ENCODE peak calls at places on chromosome 14, in ten cellular contexts. U is endodermal cell; Y is adrenal gland; P is CD8-positive, alpha-beta T cell; B is psoas muscle; V is CD4-positive, CD25-positive, alpha-beta regulatory T cell; Q is IMR-90; A is cardiac muscle cell; K is pancreas; F is heart left ventricle. M is an unnamed sample.

GRCh38 chr14:93113678-93114067 is 2.1 kb downstream of the ITPK1 start:
- DNase-seq in V (no peak), F (no peak), Q (no peak), Y (no peak), A (no peak), U (peak; percentile 69), K (no peak), P (no peak), B (no peak), M (no peak)

GRCh38 chr14:92760524-92760805 is 12.0 kb upstream of the LGMN start:
- DNase-seq in K (no peak), V (no peak), U (no peak), Y (no peak), Q (no peak), B (no peak), P (no peak), A (no peak), F (no peak), M (no peak)

GRCh38 chr14:85731198-85731597 is 201.3 kb downstream of the FLRT2 start:
- DNase-seq in F (peak; percentile 58), P (no peak), Y (no peak), A (peak; percentile 95), B (no peak), Q (peak; percentile 64), U (no peak), V (no peak), K (no peak), M (peak; percentile 11)

GRCh38 chr14:97077253-97077653 is 280.1 kb downstream of the VRK1 start:
- DNase-seq in Y (peak; percentile 50), V (peak; percentile 4), A (peak; percentile 5), P (no peak), F (peak; percentile 63), U (no peak), Q (no peak), K (peak; percentile 52), B (no peak), M (no peak)

GRCh38 chr14:101001311-101002069 is 98.0 kb upstream of the RTL1 start:
- DNase-seq in P (no peak), Y (no peak), K (no peak), U (no peak), B (no peak), Q (peak; percentile 89), V (no peak), F (no peak), A (peak; percentile 67), M (peak; percentile 29)

GRCh38 chr14:101737414-101738367 is 23.8 kb upstream of the PPP2R5C start:
- DNase-seq in B (no peak), V (peak; percentile 47), Y (no peak), F (no peak), A (no peak), U (no peak), Q (no peak), K (no peak), P (no peak), M (no peak)

GRCh38 chr14:20848316-20848954 is 42.8 kb upstream of the RNASE3 start:
- DNase-seq in B (no peak), Y (no peak), Q (peak; percentile 19), P (no peak), U (peak; percentile 52), K (no peak), F (no peak), V (no peak), A (peak; percentile 15), M (no peak)

GRCh38 chr14:62179367-62180018 is 417.3 kb downstream of the SNAPC1 start:
- DNase-seq in P (no peak), Y (peak; percentile 63), U (peak; percentile 87), Q (peak; percentile 91), A (peak; percentile 92), B (no peak), V (peak; percentile 43), K (peak; percentile 38), F (peak; percentile 35), M (peak; percentile 87)

DNA sequence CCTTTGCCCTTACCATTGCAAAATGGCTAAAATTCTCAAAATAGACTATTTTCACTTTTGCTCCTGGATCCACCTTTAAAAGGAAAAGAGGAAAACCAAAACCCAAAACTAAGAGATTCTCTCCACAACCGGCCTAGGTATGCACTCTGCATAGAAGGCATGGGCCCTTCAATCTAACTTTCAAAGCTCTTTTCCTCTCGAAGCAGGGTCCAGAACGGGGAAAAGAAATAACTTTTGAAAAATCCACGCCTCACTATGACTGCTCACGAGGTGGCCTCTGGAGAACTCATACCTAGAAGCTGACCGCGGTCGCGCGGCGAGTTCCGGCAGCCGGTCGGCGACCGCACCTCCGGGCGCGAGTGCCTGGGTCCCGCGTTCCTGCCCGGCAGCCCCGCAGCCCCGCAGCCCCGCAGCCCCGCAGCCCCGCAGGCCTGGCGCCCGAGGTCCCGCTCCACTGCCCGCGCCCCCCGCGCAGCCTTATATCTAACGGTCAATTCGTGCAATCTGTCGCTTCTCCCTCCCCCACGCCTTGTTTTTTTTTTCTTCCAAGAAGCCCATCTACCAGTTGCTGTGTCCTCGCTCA is 2.6 kb downstream of the OTX2 start:
- DNase-seq in A (no peak), P (no peak), F (no peak), Y (no peak), K (no peak), V (no peak), Q (no peak), B (no peak), U (peak; percentile 57), M (no peak)
- H3K9me3 ChIP-seq in A (no peaks in the 10 kb centered on the region), P (no peaks in the 10 kb centered on the region), F (no peaks in the 10 kb centered on the region), Y (no peaks in the 10 kb centered on the region), K (no peaks in the 10 kb centered on the region), V (peaks cover 1% of the 10 kb centered on the region), Q (peaks cover 20% of the 10 kb centered on the region), B (no peaks in the 10 kb centered on the region), U (no peaks in the 10 kb centered on the region), M (peaks cover 12% of the 10 kb centered on the region)

DNA sequence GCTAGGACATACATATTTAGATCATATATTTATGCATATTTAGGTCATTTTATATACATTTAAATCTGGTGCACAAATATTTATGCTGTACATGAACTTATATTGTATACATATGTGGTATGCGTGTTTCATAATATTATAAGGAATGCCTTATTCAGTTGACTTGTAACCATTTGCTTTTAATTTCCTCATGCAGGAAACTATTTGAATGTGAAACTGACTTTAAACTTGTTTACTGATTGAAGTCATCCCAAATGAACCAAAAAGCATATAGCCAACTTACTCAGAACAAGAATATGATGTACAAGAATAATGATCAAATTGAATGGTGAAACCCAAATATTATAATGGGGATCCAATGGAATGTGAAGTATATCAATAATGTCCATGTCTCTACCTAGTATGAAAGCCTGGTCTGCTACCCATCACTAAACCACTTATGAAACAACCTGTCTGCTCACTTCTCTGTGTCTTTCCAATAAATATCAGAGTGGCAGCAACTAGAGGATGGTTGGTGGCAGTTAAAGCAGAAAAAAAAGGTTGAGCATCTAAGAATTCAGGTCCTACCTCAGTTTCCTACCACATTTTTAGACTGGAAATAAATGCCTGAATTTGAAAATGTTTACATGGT is 38.3 kb downstream of the RPS6KA5 start:
- DNase-seq in V (no peak), Q (no peak), F (no peak), A (no peak), Y (no peak), K (no peak), P (no peak), U (no peak), B (no peak), M (no peak)
- H3K4me3 ChIP-seq in V (peak overlapping the region; percentile 82), Q (no peak overlapping the region), F (no peak overlapping the region), A (no peak overlapping the region), Y (no peak overlapping the region), K (no peak overlapping the region), P (peak overlapping the region; percentile 29), U (no peak overlapping the region), B (peak overlapping the region; percentile 49), M (no peak overlapping the region)

GRCh38 chr14:26395726-26396125 is 202.1 kb downstream of the NOVA1 start:
- DNase-seq in P (no peak), F (no peak), B (no peak), Q (no peak), K (no peak), A (no peak), U (no peak), Y (no peak), V (no peak), M (no peak)

GRCh38 chr14:26394114-26394855 is 203.5 kb downstream of the NOVA1 start:
- DNase-seq in U (peak; percentile 62), K (no peak), A (peak; percentile 61), Y (no peak), B (no peak), V (no peak), Q (peak; percentile 12), F (no peak), P (no peak), M (no peak)

GRCh38 chr14:26402126-26402525 is 195.7 kb downstream of the NOVA1 start:
- DNase-seq in K (no peak), Q (no peak), P (no peak), V (no peak), A (no peak), B (no peak), F (no peak), U (no peak), Y (no peak), M (no peak)

GRCh38 chr14:26401170-26401968 is 196.5 kb downstream of the NOVA1 start:
- DNase-seq in V (no peak), P (no peak), B (no peak), Y (no peak), K (no peak), U (no peak), Q (no peak), F (no peak), A (no peak), M (no peak)

DNA sequence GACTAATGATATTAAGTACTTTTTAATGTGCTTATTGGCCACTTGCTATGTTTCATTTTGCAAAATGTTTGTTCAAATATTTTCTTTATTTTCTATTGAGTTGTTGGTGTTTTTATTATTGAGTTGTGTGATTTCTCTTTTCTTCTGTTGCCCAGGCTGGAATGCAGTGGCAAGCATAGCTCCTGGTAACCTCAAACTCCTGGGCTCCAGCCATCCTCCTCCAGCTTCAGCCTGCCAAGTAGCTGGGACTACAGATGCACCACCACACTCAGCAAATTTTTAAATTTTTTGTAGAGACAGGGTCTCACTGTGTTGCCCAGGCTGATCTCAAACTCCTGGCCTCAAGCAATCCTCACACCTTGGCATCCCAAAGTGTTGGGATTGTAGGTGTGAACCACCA is 199.2 kb downstream of the NOVA1 start:
- DNase-seq in U (no peak), B (no peak), K (no peak), Q (no peak), A (peak; percentile 23), V (no peak), Y (no peak), F (no peak), P (no peak), M (no peak)
- H3K9me3 ChIP-seq in U (no peaks in the 10 kb centered on the region), B (no peaks in the 10 kb centered on the region), K (no peaks in the 10 kb centered on the region), Q (no peaks in the 10 kb centered on the region), A (no peaks in the 10 kb centered on the region), V (no peaks in the 10 kb centered on the region), Y (no peaks in the 10 kb centered on the region), F (no peaks in the 10 kb centered on the region), P (no peaks in the 10 kb centered on the region), M (no peaks in the 10 kb centered on the region)

GRCh38 chr14:52660325-52660724 is 35.0 kb downstream of the ERO1A start:
- DNase-seq in V (no peak), U (no peak), A (no peak), Q (no peak), Y (no peak), F (no peak), K (no peak), P (no peak), B (no peak), M (no peak)

GRCh38 chr14:52663850-52664249 is 31.5 kb downstream of the ERO1A start:
- DNase-seq in U (peak; percentile 67), F (no peak), K (no peak), V (no peak), A (no peak), B (no peak), P (no peak), Q (no peak), Y (no peak), M (no peak)

DNA sequence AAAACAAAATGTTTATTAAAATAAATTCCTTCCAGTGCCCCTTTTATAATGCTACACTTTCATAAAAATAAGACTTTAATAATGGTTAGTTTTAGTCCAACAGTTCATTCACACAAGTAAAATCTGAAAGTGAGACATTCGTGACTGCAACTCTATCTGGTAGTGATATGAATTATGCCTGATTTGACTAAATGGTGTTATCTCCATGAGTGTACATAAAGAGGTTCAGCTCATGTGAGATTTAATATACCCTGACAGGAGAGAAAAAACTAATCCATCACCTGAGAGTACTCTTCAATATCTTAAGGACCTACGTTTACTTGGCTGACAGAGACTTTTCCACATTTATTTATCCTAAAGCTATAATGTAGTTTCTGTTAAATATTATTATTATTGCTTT is 34.0 kb downstream of the ERO1A start:
- DNase-seq in Q (no peak), A (no peak), V (no peak), K (no peak), Y (no peak), U (no peak), B (no peak), P (no peak), F (no peak), M (no peak)
- H3K4me3 ChIP-seq in Q (no peak overlapping the region), A (no peak overlapping the region), V (no peak overlapping the region), K (no peak overlapping the region), Y (no peak overlapping the region), U (no peak overlapping the region), B (no peak overlapping the region), P (no peak overlapping the region), F (no peak overlapping the region), M (no peak overlapping the region)

M was measured in AG04450.